ENCODE peak calls at places on chromosome 9, in six cellular contexts. Y is DND-41, E is mesenchymal stem cell, W is astrocyte, F is PC-3, N is mesendoderm. J is an unnamed sample. For H3K4me1, the result is how much of the 10 kb centered on the place peaks cover.

GRCh38 chr9:79257215-79257614 is 314.6 kb upstream of the TLE4 start:
- DNase-seq in F (no peak), N (no peak), W (no peak), E (no peak), Y (no peak), J (no peak)

GRCh38 chr9:122040573-122041242 is 52.4 kb downstream of the TTLL11 start:
- DNase-seq in N (no peak), Y (no peak), F (no peak), E (no peak), W (no peak), J (no peak)

GRCh38 chr9:25716220-25716872 is 38.1 kb upstream of the TUSC1 start:
- DNase-seq in E (peak), F (peak), W (peak), N (peak), Y (no peak), J (peak)

GRCh38 chr9:132857031-132857430 is 21.1 kb downstream of the AK8 start:
- DNase-seq in N (no peak), E (peak), W (peak), Y (no peak), F (no peak), J (no peak)

GRCh38 chr9:36204906-36205547 is 14.3 kb downstream of the CLTA start:
- DNase-seq in F (no peak), N (peak), Y (no peak), W (no peak), E (peak), J (no peak)

GRCh38 chr9:134600836-134601638 is 40.6 kb upstream of the COL5A1 start:
- DNase-seq in Y (no peak), W (no peak), E (no peak), F (no peak), N (no peak), J (no peak)

GRCh38 chr9:104300125-104300524 is 203.9 kb upstream of the OR13F1 start:
- DNase-seq in N (no peak), Y (no peak), W (no peak), F (no peak), E (no peak), J (no peak)

GRCh38 chr9:131675437-131676022 is 64.3 kb downstream of the RAPGEF1 start:
- DNase-seq in E (no peak), N (no peak), Y (no peak), W (no peak), F (no peak), J (no peak)

GRCh38 chr9:13215791-13216554 is 63.5 kb downstream of the MPDZ start:
- DNase-seq in E (no peak), Y (no peak), W (no peak), F (no peak), N (no peak), J (no peak)

GRCh38 chr9:97602430-97602829 is 30.7 kb downstream of the TSTD2 start:
- DNase-seq in F (no peak), E (no peak), W (no peak), Y (no peak), N (peak), J (no peak)

GRCh38 chr9:34637356-34638137 is at the start of gene SIGMAR1:
- DNase-seq in F (peak), E (peak), W (peak), N (peak), Y (peak), J (peak)

GRCh38 chr9:121773954-121774714 is 122.7 kb downstream of the DAB2IP start:
- DNase-seq in F (no peak), N (no peak), Y (no peak), E (no peak), W (no peak), J (no peak)

GRCh38 chr9:131873361-131873760 is 133.5 kb upstream of the RAPGEF1 start:
- DNase-seq in N (no peak), Y (no peak), F (no peak), W (no peak), E (no peak), J (no peak)

GRCh38 chr9:134545213-134546211 is 96.1 kb upstream of the COL5A1 start:
- DNase-seq in F (no peak), W (peak), E (peak), N (no peak), Y (no peak), J (no peak)

GRCh38 chr9:7980691-7981289 is 181.2 kb upstream of the DMAC1 start:
- DNase-seq in Y (peak), E (no peak), N (peak), W (no peak), F (no peak), J (no peak)

GRCh38 chr9:125142560-125143376 is 560 bp downstream of the SCAI start:
- DNase-seq in W (no peak), F (no peak), E (no peak), N (peak), Y (peak), J (peak)

GRCh38 chr9:6498982-6499381 is 86.0 kb downstream of the UHRF2 start:
- DNase-seq in E (peak), F (peak), W (peak), N (no peak), Y (no peak), J (no peak)

GRCh38 chr9:14395300-14396082 is 81.5 kb upstream of the NFIB start:
- DNase-seq in E (no peak), W (no peak), N (no peak), F (no peak), Y (no peak), J (no peak)

GRCh38 chr9:127415657-127416056 is 8.5 kb upstream of the ZNF79 start:
- DNase-seq in Y (no peak), E (no peak), N (no peak), W (no peak), F (no peak), J (no peak)

GRCh38 chr9:101325053-101325452 is 59.8 kb downstream of the BAAT start:
- DNase-seq in F (no peak), E (no peak), N (no peak), Y (no peak), W (no peak), J (no peak)

GRCh38 chr9:5586391-5586802 is 42.5 kb upstream of the RIC1 start:
- DNase-seq in E (peak), W (peak), N (no peak), Y (no peak), F (no peak), J (no peak)

GRCh38 chr9:93575706-93576295 is 583 bp upstream of the PHF2 start:
- DNase-seq in W (no peak), F (no peak), Y (peak), N (peak), E (peak), J (no peak)

GRCh38 chr9:79700607-79701330 is 129.0 kb downstream of the TLE4 start:
- DNase-seq in E (no peak), F (no peak), W (no peak), N (no peak), Y (no peak), J (no peak)

GRCh38 chr9:122382901-122383850 is 12.4 kb downstream of the PTGS1 start:
- DNase-seq in N (no peak), Y (no peak), E (no peak), W (no peak), F (no peak), J (no peak)

GRCh38 chr9:134187821-134188420 is 23.6 kb upstream of the RNU6ATAC start:
- DNase-seq in N (no peak), W (no peak), E (no peak), F (no peak), Y (no peak), J (no peak)

GRCh38 chr9:93114169-93114983 is 18.4 kb downstream of the CARD19 start:
- DNase-seq in Y (no peak), E (no peak), W (no peak), N (peak), F (no peak), J (no peak)

GRCh38 chr9:121885345-121885901 is 207.7 kb downstream of the TTLL11 start:
- DNase-seq in F (no peak), W (peak), Y (no peak), E (peak), N (no peak), J (no peak)

GRCh38 chr9:133604214-133604613 is 5.0 kb downstream of the FAM163B start:
- DNase-seq in F (no peak), N (no peak), W (no peak), Y (peak), E (no peak), J (no peak)

GRCh38 chr9:131111854-131112311 is 13.5 kb upstream of the NUP214 start:
- DNase-seq in F (no peak), W (no peak), N (peak), E (no peak), Y (no peak), J (no peak)

GRCh38 chr9:16131269-16131668 is 578.4 kb downstream of the CCDC171 start:
- DNase-seq in F (peak), N (peak), W (no peak), E (peak), Y (no peak), J (no peak)

GRCh38 chr9:7097785-7098420 is 340.1 kb downstream of the KDM4C start:
- DNase-seq in F (peak), N (no peak), E (no peak), Y (no peak), W (peak), J (no peak)

GRCh38 chr9:18238254-18238653 is 235.7 kb upstream of the ADAMTSL1 start:
- DNase-seq in N (peak), F (peak), E (peak), Y (no peak), W (peak), J (no peak)

GRCh38 chr9:96557921-96558320 is 61.7 kb downstream of the CDC14B start:
- DNase-seq in W (no peak), F (no peak), Y (no peak), N (no peak), E (no peak), J (no peak)

GRCh38 chr9:70411930-70412677 is 2.4 kb downstream of the KLF9 start:
- DNase-seq in E (peak), Y (no peak), N (peak), W (peak), F (no peak), J (no peak)

GRCh38 chr9:127574089-127574921 is 37.8 kb upstream of the STXBP1 start:
- DNase-seq in W (no peak), N (no peak), E (no peak), F (peak), Y (no peak), J (no peak)

GRCh38 chr9:111902396-111903147 is 6.0 kb downstream of the UGCG start:
- DNase-seq in N (no peak), F (no peak), W (peak), E (peak), Y (no peak), J (no peak)

GRCh38 chr9:120877276-120878034 is 467 bp upstream of the PHF19 start:
- DNase-seq in Y (peak), W (peak), E (peak), N (no peak), F (peak), J (no peak)

GRCh38 chr9:93123561-93124283 is 10.3 kb downstream of the NINJ1 start:
- DNase-seq in N (no peak), F (no peak), Y (no peak), W (no peak), E (no peak), J (no peak)

GRCh38 chr9:93467462-93467861 is 14.1 kb upstream of the FAM120AOS start:
- DNase-seq in W (no peak), N (no peak), F (no peak), Y (no peak), E (no peak), J (no peak)

GRCh38 chr9:130869250-130869649 is 27.4 kb downstream of the QRFP start:
- DNase-seq in W (peak), N (no peak), E (no peak), Y (no peak), F (no peak), J (no peak)

DNA sequence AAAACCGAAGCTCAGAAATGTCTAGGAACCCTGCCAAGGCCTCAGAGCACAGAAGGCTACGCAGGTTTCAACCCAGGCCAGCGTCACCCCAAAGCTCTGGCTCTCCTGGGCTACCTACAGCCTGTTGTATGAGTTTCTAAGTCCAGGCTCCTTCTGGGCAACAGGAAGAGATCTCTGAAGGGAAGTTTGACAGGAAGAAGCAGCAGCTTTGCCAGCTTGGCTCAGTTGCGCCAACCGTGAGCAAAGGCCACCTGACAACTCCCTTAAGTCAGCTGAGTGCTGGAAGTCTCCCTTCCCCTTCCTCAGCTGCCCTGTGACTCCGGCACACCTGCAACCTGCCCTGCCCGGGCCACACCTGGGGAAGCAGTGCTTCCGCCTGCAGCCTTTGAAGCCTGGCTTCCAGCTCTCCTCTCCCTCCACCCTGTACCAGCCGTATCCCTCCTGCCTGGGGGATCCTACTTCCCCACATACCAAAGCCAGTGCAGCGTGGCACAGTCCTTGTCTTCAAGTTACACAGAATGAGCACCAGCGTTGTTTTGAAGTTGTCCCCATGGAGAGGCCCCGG is 36.7 kb downstream of the SHB start:
- DNase-seq in W (no peak), E (no peak), Y (no peak), F (peak), N (no peak), J (no peak)
- H3K4me1 ChIP-seq in W (under half), E (half or more), Y (under half), F (half or more), N (under half), J (under half)

DNA sequence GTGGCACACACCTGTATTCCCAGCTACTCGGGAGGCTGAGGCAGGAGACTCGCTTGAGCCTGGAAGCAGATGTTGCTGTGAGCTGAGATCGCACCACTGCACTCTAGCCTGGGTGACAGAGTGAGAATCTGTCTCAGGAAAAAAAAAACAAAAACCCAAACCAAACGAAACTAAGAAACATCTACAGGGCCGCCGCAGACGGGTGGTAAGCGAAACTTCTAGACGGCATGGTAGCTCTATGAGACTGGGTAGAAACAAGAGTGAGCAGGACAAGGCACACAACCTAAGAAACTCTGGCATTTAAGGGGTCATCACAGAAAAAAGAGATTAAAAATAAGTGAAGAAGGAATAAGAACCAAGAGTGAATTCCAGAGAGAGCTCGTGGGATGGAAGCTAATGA is 454.8 kb upstream of the KLF4 start:
- DNase-seq in F (no peak), W (no peak), Y (no peak), N (no peak), E (no peak), J (no peak)
- H3K9ac ChIP-seq in F (no peak), W (no peak), Y (no peak), N (no peak), E (no peak), J (no peak)

GRCh38 chr9:75088646-75089368 is 493 bp downstream of the OSTF1 start:
- DNase-seq in E (peak), W (peak), F (peak), Y (no peak), N (peak), J (no peak)

GRCh38 chr9:75087824-75088645 is at the start of the genes NMRK1 and OSTF1:
- DNase-seq in W (peak), E (peak), N (peak), F (peak), Y (peak), J (peak)

GRCh38 chr9:75087279-75087823 is 604 bp downstream of the NMRK1 start:
- DNase-seq in W (peak), F (peak), E (peak), Y (peak), N (peak), J (no peak)

GRCh38 chr9:75089369-75089766 is 1.1 kb downstream of the OSTF1 start:
- DNase-seq in W (no peak), F (no peak), E (peak), Y (no peak), N (no peak), J (no peak)

DNA sequence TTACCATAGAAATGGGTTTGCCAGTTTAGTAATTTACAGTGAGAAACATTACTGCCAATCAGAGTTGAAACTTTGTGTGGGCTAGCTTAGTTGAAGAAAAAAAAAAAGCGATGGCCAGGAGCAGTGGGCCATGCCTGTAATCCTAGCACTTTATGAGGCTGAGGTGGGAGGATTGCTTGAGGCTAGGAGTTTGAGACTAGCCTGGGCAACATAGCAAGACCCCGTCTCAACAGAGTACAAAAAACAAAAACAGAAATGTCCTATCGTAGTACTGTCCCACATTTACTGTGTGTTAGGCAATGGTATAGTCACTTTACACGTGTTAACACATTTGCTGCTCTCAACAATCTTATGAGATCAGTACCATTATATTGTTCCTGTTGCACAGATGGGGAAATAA is 2.3 kb downstream of the OSTF1 start:
- DNase-seq in Y (no peak), N (no peak), W (no peak), E (no peak), F (no peak), J (no peak)
- H3K4me3 ChIP-seq in Y (peak), N (no peak), W (no peak), E (no peak), F (peak), J (no peak)

GRCh38 chr9:71937070-71937625 is 25.7 kb downstream of the C9orf85 start:
- DNase-seq in N (no peak), Y (no peak), E (no peak), W (no peak), F (no peak), J (no peak)
- H3K4me1 ChIP-seq in N (under half), Y (under half), E (under half), W (under half), F (under half), J (under half)

GRCh38 chr9:137071282-137071681 is 925 bp upstream of the SAPCD2 start:
- DNase-seq in E (no peak), F (no peak), N (no peak), W (no peak), Y (no peak), J (no peak)
- H3K9ac ChIP-seq in E (no peak), F (no peak), N (peak), W (peak), Y (peak), J (peak)

GRCh38 chr9:116096046-116096445 is 57.5 kb upstream of the PAPPA start:
- DNase-seq in N (no peak), E (no peak), W (peak), F (peak), Y (no peak), J (no peak)
- H3K4me3 ChIP-seq in N (no peak), E (no peak), W (no peak), F (no peak), Y (no peak), J (no peak)

GRCh38 chr9:114365194-114365593 is 22.6 kb downstream of the AKNA start:
- DNase-seq in W (no peak), F (no peak), E (no peak), Y (no peak), N (no peak), J (no peak)
- H3K4me1 ChIP-seq in W (under half), F (under half), E (under half), Y (under half), N (under half), J (under half)

DNA sequence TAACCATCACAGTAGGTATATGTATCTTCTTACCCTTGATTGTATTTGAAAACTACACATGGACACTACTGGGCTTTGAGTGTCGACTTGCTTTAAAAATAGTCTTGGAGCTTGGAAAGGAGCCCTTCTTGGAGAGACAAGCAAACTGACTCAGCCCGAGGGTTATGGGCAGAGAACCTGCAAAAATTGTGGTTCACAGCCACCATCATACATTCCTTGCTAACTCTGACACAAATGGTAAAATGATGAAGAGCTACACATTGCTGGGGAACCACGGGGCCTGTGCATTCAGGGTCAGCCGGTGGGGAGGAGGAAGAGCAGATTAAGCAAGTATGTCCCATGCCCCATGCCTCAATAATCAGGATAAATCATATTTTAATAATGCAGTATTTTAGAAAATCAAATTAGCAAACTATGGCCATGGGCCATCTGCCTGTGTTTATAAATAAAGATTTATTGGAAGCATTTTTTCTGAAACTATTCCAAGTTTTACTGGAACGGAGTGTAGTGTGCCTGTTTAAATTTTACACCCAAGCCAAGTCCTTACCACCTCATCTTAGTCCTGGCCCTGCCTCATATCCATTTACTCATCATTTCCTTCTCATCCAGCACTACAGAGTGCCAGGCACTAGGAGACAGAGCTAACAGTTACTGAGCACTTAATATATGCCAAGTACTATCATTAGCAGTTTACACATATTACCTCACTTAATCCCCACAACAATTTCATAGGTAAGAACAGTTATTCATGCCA is 195.8 kb downstream of the PALM2AKAP2 start:
- DNase-seq in E (no peak), Y (no peak), N (no peak), W (peak), F (no peak), J (no peak)
- H3K9ac ChIP-seq in E (no peak), Y (no peak), N (no peak), W (no peak), F (no peak), J (no peak)

GRCh38 chr9:89495824-89496555 is 1.9 kb downstream of the SEMA4D start:
- DNase-seq in W (no peak), E (no peak), F (no peak), N (no peak), Y (peak), J (no peak)
- H3K4me3 ChIP-seq in W (no peak), E (no peak), F (no peak), N (no peak), Y (peak), J (no peak)

J was measured in NT2/D1.